ENCODE peak calls at places on chromosome 5, in seven cellular contexts. J is heart left ventricle; U is small intestine; Y is CD4-positive, alpha-beta memory T cell; B is Caco-2; F is GM23248; G is adipocyte. M is an unnamed sample. For H3K4me1, the result is how much of the 10 kb centered on the place peaks cover.

GRCh38 chr5:162209005-162209605 is 141.5 kb downstream of the GABRG2 start:
- DNase-seq in J (peak), U (peak), Y (no peak), B (peak), F (peak), G (peak), M (no peak)

GRCh38 chr5:96433066-96433447 is at the start of gene PCSK1:
- DNase-seq in J (no peak), U (no peak), Y (no peak), B (no peak), F (peak), G (no peak), M (no peak)

GRCh38 chr5:14664270-14665109 is at the start of gene OTULIN:
- DNase-seq in J (peak), U (peak), Y (peak), B (peak), F (peak), G (peak), M (peak)

GRCh38 chr5:179275941-179276837 is 69.1 kb downstream of the ADAMTS2 start:
- DNase-seq in J (peak), U (no peak), Y (no peak), B (no peak), F (peak), G (peak), M (no peak)

GRCh38 chr5:58922392-58923171 is 339.7 kb downstream of the RAB3C start:
- DNase-seq in J (peak), U (no peak), Y (no peak), B (no peak), F (peak), G (no peak), M (no peak)

GRCh38 chr5:77426670-77427069 is 65.4 kb downstream of the WDR41 start:
- DNase-seq in J (no peak), U (no peak), Y (no peak), B (peak), F (peak), G (peak), M (no peak)

GRCh38 chr5:179533907-179534306 is 16.4 kb upstream of the RUFY1 start:
- DNase-seq in J (no peak), U (no peak), Y (no peak), B (no peak), F (no peak), G (no peak), M (no peak)

GRCh38 chr5:11617080-11617479 is 287.2 kb downstream of the CTNND2 start:
- DNase-seq in J (no peak), U (no peak), Y (no peak), B (no peak), F (no peak), G (no peak), M (no peak)

GRCh38 chr5:90387508-90387907 is 22.0 kb downstream of the CETN3 start:
- DNase-seq in J (no peak), U (no peak), Y (no peak), B (no peak), F (no peak), G (no peak), M (no peak)

GRCh38 chr5:78787763-78788162 is 139.2 kb upstream of the LHFPL2 start:
- DNase-seq in J (no peak), U (no peak), Y (no peak), B (no peak), F (no peak), G (no peak), M (no peak)

GRCh38 chr5:61330341-61330878 is 1.6 kb upstream of the ZSWIM6 start:
- DNase-seq in J (peak), U (peak), Y (no peak), B (no peak), F (peak), G (peak), M (no peak)

GRCh38 chr5:138450971-138451370 is 12.1 kb downstream of the REEP2 start:
- DNase-seq in J (no peak), U (no peak), Y (no peak), B (no peak), F (no peak), G (no peak), M (no peak)

GRCh38 chr5:5017827-5018559 is 122.1 kb upstream of the ADAMTS16 start:
- DNase-seq in J (no peak), U (no peak), Y (no peak), B (no peak), F (peak), G (no peak), M (no peak)

GRCh38 chr5:152332696-152333095 is 72.4 kb downstream of the NMUR2 start:
- DNase-seq in J (no peak), U (no peak), Y (no peak), B (no peak), F (no peak), G (no peak), M (no peak)

GRCh38 chr5:178450121-178450631 is 140.0 kb downstream of the COL23A1 start:
- DNase-seq in J (no peak), U (no peak), Y (no peak), B (no peak), F (no peak), G (no peak), M (no peak)

GRCh38 chr5:1217596-1218206 is 7.5 kb upstream of the SLC6A18 start:
- DNase-seq in J (no peak), U (no peak), Y (no peak), B (no peak), F (no peak), G (no peak), M (no peak)

GRCh38 chr5:171416160-171417049 is 3.0 kb upstream of the FGF18 start:
- DNase-seq in J (no peak), U (no peak), Y (no peak), B (no peak), F (no peak), G (no peak), M (no peak)

GRCh38 chr5:14185336-14186131 is 42.4 kb downstream of the TRIO start:
- DNase-seq in J (no peak), U (no peak), Y (no peak), B (no peak), F (peak), G (peak), M (no peak)

GRCh38 chr5:89105171-89105695 is 222.2 kb upstream of the MEF2C start:
- DNase-seq in J (no peak), U (no peak), Y (no peak), B (no peak), F (no peak), G (no peak), M (no peak)

GRCh38 chr5:98454407-98454806 is 319.1 kb upstream of the RGMB start:
- DNase-seq in J (no peak), U (no peak), Y (no peak), B (no peak), F (peak), G (peak), M (no peak)

GRCh38 chr5:129217179-129217578 is 122.6 kb downstream of the ISOC1 start:
- DNase-seq in J (no peak), U (no peak), Y (no peak), B (no peak), F (no peak), G (no peak), M (no peak)

GRCh38 chr5:39176740-39177628 is 42.4 kb downstream of the FYB1 start:
- DNase-seq in J (no peak), U (peak), Y (peak), B (no peak), F (no peak), G (no peak), M (no peak)

GRCh38 chr5:102600964-102601363 is 102.2 kb upstream of the SLCO6A1 start:
- DNase-seq in J (no peak), U (no peak), Y (no peak), B (no peak), F (peak), G (no peak), M (no peak)

GRCh38 chr5:3546028-3546427 is 49.6 kb upstream of the IRX1 start:
- DNase-seq in J (no peak), U (no peak), Y (no peak), B (no peak), F (no peak), G (no peak), M (no peak)

GRCh38 chr5:54905942-54906537 is 79.4 kb downstream of the ESM1 start:
- DNase-seq in J (peak), U (peak), Y (peak), B (peak), F (peak), G (peak), M (peak)

GRCh38 chr5:114782217-114782616 is 387.5 kb downstream of the TRIM36 start:
- DNase-seq in J (no peak), U (no peak), Y (no peak), B (no peak), F (no peak), G (no peak), M (no peak)

GRCh38 chr5:56637321-56637920 is 177.9 kb upstream of the MAP3K1 start:
- DNase-seq in J (no peak), U (peak), Y (no peak), B (peak), F (no peak), G (peak), M (no peak)

GRCh38 chr5:169081008-169081724 is 219.8 kb downstream of the SLIT3 start:
- DNase-seq in J (no peak), U (no peak), Y (no peak), B (no peak), F (no peak), G (no peak), M (no peak)

GRCh38 chr5:170623576-170624181 is 119.9 kb downstream of the KCNIP1 start:
- DNase-seq in J (peak), U (no peak), Y (no peak), B (peak), F (peak), G (peak), M (no peak)

DNA sequence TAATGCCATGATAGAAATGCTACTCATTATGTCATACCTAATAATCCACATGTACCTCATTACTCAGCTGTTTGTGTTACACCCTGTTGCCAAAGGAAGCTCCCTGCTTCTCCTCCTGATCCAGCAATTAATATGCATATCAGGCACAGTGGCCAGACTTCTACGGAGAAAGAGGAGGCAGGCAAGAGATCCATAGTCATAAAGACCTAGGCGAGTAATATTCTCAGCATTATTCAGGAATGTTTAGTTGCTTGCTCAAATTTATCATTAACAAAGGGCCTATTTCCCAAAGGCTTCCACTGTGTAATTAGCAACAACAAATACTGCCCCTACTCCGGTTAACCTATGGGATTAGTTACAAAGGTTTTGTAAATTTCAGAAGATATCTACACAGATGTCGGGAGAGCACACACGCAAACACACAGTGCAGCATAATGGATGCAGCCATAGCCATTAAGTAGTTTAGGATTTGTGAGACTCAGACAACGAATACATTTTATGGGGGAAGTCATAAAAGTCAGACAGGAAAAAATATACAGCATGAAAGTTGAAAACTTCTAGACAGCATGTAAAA is 192.6 kb downstream of the EFNA5 start:
- DNase-seq in J (no peak), U (peak), Y (no peak), B (no peak), F (no peak), G (no peak), M (no peak)
- H3K4me1 ChIP-seq in J (under half), U (under half), Y (under half), B (under half), F (under half), G (under half), M (under half)

GRCh38 chr5:149240354-149240998 is 31.2 kb upstream of the AFAP1L1 start:
- DNase-seq in J (peak), U (peak), Y (peak), B (no peak), F (no peak), G (no peak), M (peak)
- H3K4me3 ChIP-seq in J (no peak), U (no peak), Y (peak), B (no peak), F (no peak), G (no peak), M (peak)

GRCh38 chr5:52706775-52707174 is 80.9 kb upstream of the ITGA1 start:
- DNase-seq in J (no peak), U (no peak), Y (no peak), B (no peak), F (no peak), G (no peak), M (no peak)
- H3K4me1 ChIP-seq in J (under half), U (under half), Y (under half), B (under half), F (under half), G (under half), M (under half)

DNA sequence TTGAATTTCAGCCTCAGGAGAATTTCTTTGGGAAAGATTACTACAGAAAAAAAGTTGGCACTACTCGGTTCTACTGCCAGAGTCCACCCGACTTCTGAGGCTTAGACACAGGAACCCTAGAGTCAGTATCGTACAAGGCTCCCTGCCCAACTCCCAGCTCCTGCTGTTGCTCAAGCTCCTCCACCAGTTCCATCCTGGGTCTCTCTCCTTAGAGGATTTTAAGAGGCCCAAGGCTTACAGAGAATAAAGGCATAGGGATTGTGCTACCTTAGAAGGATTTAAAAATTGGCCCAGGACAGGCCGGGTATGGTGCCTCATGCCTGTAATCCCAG is 29.0 kb upstream of the SSBP2 start:
- DNase-seq in J (no peak), U (no peak), Y (no peak), B (no peak), F (peak), G (no peak), M (no peak)
- H3K4me3 ChIP-seq in J (no peak), U (no peak), Y (peak), B (no peak), F (no peak), G (peak), M (no peak)

DNA sequence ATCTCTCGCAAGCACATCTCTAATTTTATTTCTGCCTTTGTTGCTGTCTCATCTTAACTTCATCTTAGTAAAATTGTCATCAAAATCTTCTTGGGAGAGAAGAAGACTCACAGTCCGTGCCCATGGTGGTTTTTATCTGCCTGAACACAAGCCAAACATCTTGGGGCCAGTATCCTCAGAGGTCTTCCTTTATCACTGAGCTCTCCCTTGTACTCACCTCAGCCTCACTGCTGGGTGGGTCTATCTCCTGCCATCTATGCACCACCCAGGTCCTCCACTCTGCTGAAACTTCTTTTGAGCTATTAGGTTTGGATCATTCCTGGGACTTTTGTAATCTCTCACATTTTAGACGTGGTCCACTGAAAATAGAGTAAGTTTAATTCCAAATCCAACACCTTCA is 116.3 kb upstream of the EPB41L4A start:
- DNase-seq in J (no peak), U (no peak), Y (no peak), B (no peak), F (no peak), G (no peak), M (no peak)
- H3K4me1 ChIP-seq in J (under half), U (under half), Y (under half), B (under half), F (under half), G (under half), M (under half)

GRCh38 chr5:175797521-175798038 is 73.8 kb upstream of the CPLX2 start:
- DNase-seq in J (no peak), U (no peak), Y (no peak), B (peak), F (no peak), G (no peak), M (no peak)
- H3K4me3 ChIP-seq in J (no peak), U (no peak), Y (no peak), B (peak), F (no peak), G (peak), M (peak)

DNA sequence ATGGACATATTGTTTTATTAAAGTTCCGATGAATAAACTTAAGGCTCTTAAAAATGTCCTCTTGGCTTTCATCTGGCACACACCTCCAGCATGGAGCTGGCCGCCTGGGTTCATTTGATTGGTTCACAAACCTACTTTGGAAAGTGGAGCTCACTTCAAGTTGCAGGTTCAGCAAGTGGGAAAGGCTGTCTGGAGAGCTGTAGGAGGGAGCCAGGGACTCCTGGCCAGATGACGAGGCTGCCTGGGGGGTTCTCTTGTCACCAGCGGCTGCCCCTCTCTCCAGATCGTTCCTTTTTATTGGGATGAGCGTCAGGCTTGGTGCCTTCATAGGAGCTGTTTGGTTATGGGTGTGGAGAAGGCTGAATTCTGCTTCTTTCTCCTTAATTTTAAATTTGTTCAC is 17.3 kb downstream of the SPRY4 start:
- DNase-seq in J (no peak), U (no peak), Y (no peak), B (no peak), F (no peak), G (no peak), M (no peak)
- H3K4me1 ChIP-seq in J (under half), U (under half), Y (under half), B (under half), F (under half), G (under half), M (under half)

GRCh38 chr5:141389153-141390042 is 1.9 kb downstream of the PCDHGB4 start:
- DNase-seq in J (no peak), U (no peak), Y (no peak), B (no peak), F (no peak), G (no peak), M (no peak)
- H3K4me3 ChIP-seq in J (no peak), U (no peak), Y (no peak), B (no peak), F (no peak), G (peak), M (no peak)

GRCh38 chr5:65749221-65749844 is 27.3 kb downstream of the NLN start:
- DNase-seq in J (no peak), U (no peak), Y (no peak), B (no peak), F (no peak), G (no peak), M (no peak)
- H3K4me1 ChIP-seq in J (under half), U (under half), Y (under half), B (under half), F (under half), G (under half), M (under half)